ENCODE peak calls at places on chromosome 3, in eight cellular contexts. T is effector CD4-positive, alpha-beta T cell; F is left ventricle myocardium superior; O is CD8-positive, alpha-beta T cell; G is AG09309; S is cardiac muscle cell; N is MCF 10A; M is activated CD4-positive, alpha-beta T cell treated with anti-CD3 and anti-CD28 coated beads, Interleukin-2, amount 50 U/mL, for 1 hour. I is an unnamed sample.

GRCh38 chr3:50156549-50156948 is 1.4 kb downstream of the SEMA3F start:
- DNase-seq in T (no peak), F (no peak), O (no peak), G (no peak), S (no peak), N (no peak), M (no peak), I (no peak)

GRCh38 chr3:126369490-126369889 is 12.3 kb upstream of the KLF15 start:
- DNase-seq in T (no peak), F (no peak), O (no peak), G (no peak), S (no peak), N (no peak), M (no peak), I (no peak)

GRCh38 chr3:30042274-30042859 is 564.0 kb upstream of the TGFBR2 start:
- DNase-seq in T (peak; percentile 42), F (peak; percentile 29), O (peak; percentile 62), G (peak; percentile 38), S (peak; percentile 78), N (peak; percentile 80), M (peak; percentile 56), I (peak; percentile 75)

GRCh38 chr3:186626254-186626847 is 13.5 kb downstream of the AHSG start:
- DNase-seq in T (no peak), F (no peak), O (no peak), G (no peak), S (no peak), N (no peak), M (no peak), I (no peak)

GRCh38 chr3:23377928-23378672 is 175.0 kb downstream of the UBE2E2 start:
- DNase-seq in T (no peak), F (no peak), O (no peak), G (no peak), S (no peak), N (no peak), M (no peak), I (no peak)

GRCh38 chr3:37729119-37729518 is 132.6 kb upstream of the CTDSPL start:
- DNase-seq in T (no peak), F (no peak), O (no peak), G (no peak), S (no peak), N (peak; percentile 34), M (no peak), I (peak; percentile 7)

GRCh38 chr3:12629560-12629959 is 34.4 kb downstream of the RAF1 start:
- DNase-seq in T (no peak), F (peak; percentile 68), O (no peak), G (peak; percentile 14), S (no peak), N (peak; percentile 8), M (no peak), I (peak; percentile 29)

GRCh38 chr3:157572559-157573270 is 69.5 kb upstream of the VEPH1 start:
- DNase-seq in T (no peak), F (no peak), O (no peak), G (peak; percentile 74), S (peak; percentile 73), N (peak; percentile 72), M (no peak), I (peak; percentile 59)

GRCh38 chr3:126551839-126552687 is 6.7 kb downstream of the C3orf22 start:
- DNase-seq in T (no peak), F (no peak), O (no peak), G (no peak), S (no peak), N (no peak), M (no peak), I (no peak)

GRCh38 chr3:33652736-33653135 is 65.3 kb downstream of the CLASP2 start:
- DNase-seq in T (no peak), F (no peak), O (no peak), G (no peak), S (no peak), N (no peak), M (no peak), I (no peak)

GRCh38 chr3:12568747-12569146 is 11.9 kb downstream of the MKRN2 start:
- DNase-seq in T (no peak), F (no peak), O (no peak), G (no peak), S (no peak), N (no peak), M (no peak), I (no peak)

GRCh38 chr3:120506828-120507774 is 56.3 kb upstream of the FSTL1 start:
- DNase-seq in T (no peak), F (no peak), O (no peak), G (no peak), S (peak; percentile 53), N (peak; percentile 59), M (no peak), I (peak; percentile 54)

GRCh38 chr3:153595186-153595815 is 433.3 kb downstream of the RAP2B start:
- DNase-seq in T (no peak), F (no peak), O (no peak), G (peak; percentile 18), S (peak; percentile 30), N (peak; percentile 63), M (no peak), I (peak; percentile 45)

GRCh38 chr3:159175391-159175725 is 373.5 kb downstream of the MFSD1 start:
- DNase-seq in T (no peak), F (no peak), O (no peak), G (no peak), S (no peak), N (no peak), M (no peak), I (peak; percentile 55)

GRCh38 chr3:77321646-77322045 is 281.7 kb downstream of the ROBO2 start:
- DNase-seq in T (no peak), F (no peak), O (no peak), G (no peak), S (peak; percentile 40), N (no peak), M (no peak), I (peak; percentile 7)

GRCh38 chr3:32284443-32284842 is 46.0 kb downstream of the CMTM8 start:
- DNase-seq in T (no peak), F (no peak), O (no peak), G (no peak), S (no peak), N (no peak), M (no peak), I (no peak)

GRCh38 chr3:15637131-15637951 is 35.8 kb downstream of the BTD start:
- DNase-seq in T (no peak), F (no peak), O (no peak), G (no peak), S (no peak), N (no peak), M (no peak), I (peak; percentile 28)

GRCh38 chr3:27659279-27660021 is 62.7 kb downstream of the EOMES start:
- DNase-seq in T (peak; percentile 26), F (peak; percentile 78), O (peak; percentile 32), G (no peak), S (peak; percentile 73), N (peak; percentile 66), M (peak; percentile 35), I (peak; percentile 55)

GRCh38 chr3:196837819-196838420 is 29.8 kb upstream of the SENP5 start:
- DNase-seq in T (peak; percentile 66), F (peak; percentile 57), O (peak; percentile 77), G (peak; percentile 20), S (peak; percentile 74), N (peak; percentile 77), M (peak; percentile 73), I (peak; percentile 67)

GRCh38 chr3:186257866-186258265 is 104.2 kb downstream of the DGKG start:
- DNase-seq in T (no peak), F (no peak), O (no peak), G (no peak), S (no peak), N (no peak), M (no peak), I (peak; percentile 13)

GRCh38 chr3:102466001-102466400 is 31.2 kb downstream of the ZPLD1 start:
- DNase-seq in T (no peak), F (no peak), O (no peak), G (no peak), S (peak; percentile 19), N (peak; percentile 20), M (no peak), I (no peak)

GRCh38 chr3:46539443-46540005 is 26.6 kb downstream of the LRRC2 start:
- DNase-seq in T (no peak), F (no peak), O (no peak), G (no peak), S (no peak), N (no peak), M (peak; percentile 14), I (no peak)

I was measured in mesenchymal stem cell.